ENCODE peak calls at places on chromosome 15, in six cellular contexts. N is HCT116, H is dorsolateral prefrontal cortex, U is adrenal gland, S is astrocyte of the spinal cord, T is BE2C. R is an unnamed sample.

GRCh38 chr15:101126618-101127502 is 125.0 kb downstream of the CHSY1 start:
- DNase-seq in H (no peak), N (no peak), S (peak), U (no peak), T (peak), R (no peak)

GRCh38 chr15:78192826-78193594 is 41.4 kb downstream of the ACSBG1 start:
- DNase-seq in S (no peak), U (no peak), H (no peak), T (no peak), N (no peak), R (no peak)

GRCh38 chr15:21260966-21261395 is 179.3 kb downstream of the POTEB3 start:
- DNase-seq in N (no peak), H (no peak), S (peak), T (no peak), U (no peak), R (peak)

GRCh38 chr15:80695911-80696651 is 971 bp downstream of the ABHD17C start:
- DNase-seq in T (no peak), H (no peak), N (no peak), S (peak), U (peak), R (no peak)

GRCh38 chr15:66452971-66453580 is 44.5 kb downstream of the SNAPC5 start:
- DNase-seq in S (no peak), N (no peak), H (no peak), T (no peak), U (peak), R (no peak)

GRCh38 chr15:51780636-51781035 is 29.2 kb downstream of the TMOD2 start:
- DNase-seq in H (no peak), T (no peak), U (no peak), N (no peak), S (no peak), R (no peak)

GRCh38 chr15:66169023-66169422 is 84.5 kb downstream of the MEGF11 start:
- DNase-seq in T (no peak), N (no peak), S (no peak), H (no peak), U (no peak), R (no peak)

GRCh38 chr15:43225201-43225949 is 4.6 kb upstream of the EPB42 start:
- DNase-seq in U (peak), S (peak), N (peak), T (peak), H (no peak), R (no peak)

GRCh38 chr15:80090879-80091503 is 31.5 kb downstream of the ZFAND6 start:
- DNase-seq in H (no peak), U (no peak), S (no peak), N (no peak), T (no peak), R (no peak)

GRCh38 chr15:45399381-45400212 is 21.3 kb upstream of the GATM start:
- DNase-seq in U (peak), H (no peak), S (peak), N (peak), T (no peak), R (no peak)

GRCh38 chr15:92683511-92683834 is 27.9 kb upstream of the FAM174B start:
- DNase-seq in U (no peak), S (peak), N (no peak), T (peak), H (peak), R (no peak)
- TF ChIP-seq CTCF in U (peak), S (peak), N (peak), T (peak), H (peak), R (peak)

DNA sequence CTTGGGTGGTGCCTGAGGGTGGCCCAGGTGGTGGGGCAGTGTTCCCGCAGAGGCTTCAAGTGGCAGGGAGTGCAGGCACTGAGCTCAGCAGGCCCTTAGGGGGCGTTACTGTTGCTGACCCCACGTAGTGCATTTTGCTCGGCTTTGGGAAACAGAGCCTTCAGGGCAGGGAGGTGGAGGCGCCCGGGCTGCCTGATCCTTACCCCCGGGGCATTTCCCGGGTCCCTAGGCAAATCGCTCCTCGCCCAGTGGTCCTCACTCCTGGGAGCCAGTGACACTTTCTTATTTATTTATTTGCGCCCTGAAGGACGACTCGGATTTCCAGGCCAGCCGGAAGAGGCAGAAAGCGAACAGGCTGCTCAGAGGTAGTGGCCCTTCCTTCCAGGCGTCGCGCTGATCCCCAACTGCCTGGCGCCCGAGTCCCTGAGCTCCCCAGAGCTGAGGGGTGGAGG is 10.1 kb upstream of the FOXB1 start:
- DNase-seq in N (no peak), H (no peak), U (no peak), T (no peak), S (no peak), R (no peak)
- TF ChIP-seq CTCF in N (peak), H (no peak), U (no peak), T (peak), S (peak), R (no peak)

GRCh38 chr15:70096215-70096974 is 1.3 kb downstream of the TLE3 start:
- DNase-seq in U (peak), H (peak), S (peak), N (no peak), T (peak), R (no peak)
- TF ChIP-seq CTCF in U (no peak), H (no peak), S (no peak), N (no peak), T (no peak), R (no peak)

GRCh38 chr15:25397110-25397509 is 41.7 kb downstream of the UBE3A start:
- DNase-seq in S (no peak), T (no peak), U (no peak), H (no peak), N (no peak), R (no peak)

GRCh38 chr15:25403771-25404170 is 35.1 kb downstream of the UBE3A start:
- DNase-seq in S (no peak), U (no peak), N (no peak), T (no peak), H (no peak), R (no peak)

GRCh38 chr15:25401511-25401910 is 37.3 kb downstream of the UBE3A start:
- DNase-seq in T (no peak), H (no peak), S (peak), N (no peak), U (no peak), R (no peak)

GRCh38 chr15:25406846-25407245 is 32.0 kb downstream of the UBE3A start:
- DNase-seq in T (no peak), S (no peak), N (no peak), U (no peak), H (no peak), R (no peak)

GRCh38 chr15:25402342-25402741 is 36.5 kb downstream of the UBE3A start:
- DNase-seq in H (no peak), T (no peak), U (no peak), N (no peak), S (no peak), R (no peak)
- TF ChIP-seq CTCF in H (no peak), T (no peak), U (no peak), N (no peak), S (no peak), R (no peak)

GRCh38 chr15:77094397-77095030 is 23.6 kb upstream of the TSPAN3 start:
- DNase-seq in U (no peak), H (no peak), N (no peak), T (peak), S (no peak), R (peak)
- TF ChIP-seq CTCF in U (no peak), H (no peak), N (peak), T (peak), S (peak), R (peak)

DNA sequence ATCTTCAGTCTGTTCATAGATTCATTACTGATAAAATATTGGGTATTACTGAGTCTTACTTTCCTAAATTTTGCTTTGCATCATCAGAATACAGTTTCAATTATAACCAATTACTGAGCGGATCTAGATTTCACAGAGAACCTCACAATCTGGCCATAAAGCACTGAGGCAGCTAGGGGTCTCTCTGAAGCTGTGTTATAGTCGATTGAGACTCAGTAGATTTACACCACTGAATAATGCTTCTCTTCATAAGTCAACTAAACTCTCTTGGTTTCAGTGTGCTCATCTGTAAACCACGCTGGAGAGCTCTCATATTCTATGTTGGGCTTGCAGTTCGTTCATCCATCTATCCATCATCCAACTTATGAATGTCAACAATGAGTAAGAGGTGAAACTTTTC is 180.6 kb downstream of the GREM1 start:
- DNase-seq in S (no peak), U (no peak), H (no peak), N (no peak), T (no peak), R (no peak)
- TF ChIP-seq CTCF in S (no peak), U (no peak), H (no peak), N (no peak), T (no peak), R (no peak)

GRCh38 chr15:39246523-39246922 is 334.4 kb upstream of the THBS1 start:
- DNase-seq in S (no peak), N (no peak), H (no peak), U (no peak), T (no peak), R (no peak)

GRCh38 chr15:39247574-39247973 is 333.3 kb upstream of the THBS1 start:
- DNase-seq in U (no peak), H (no peak), S (peak), T (no peak), N (no peak), R (no peak)

GRCh38 chr15:39243396-39243795 is 337.5 kb upstream of the THBS1 start:
- DNase-seq in T (no peak), S (no peak), N (no peak), U (no peak), H (no peak), R (no peak)

GRCh38 chr15:39242345-39242744 is 338.5 kb upstream of the THBS1 start:
- DNase-seq in N (no peak), U (no peak), S (peak), T (no peak), H (no peak), R (no peak)

DNA sequence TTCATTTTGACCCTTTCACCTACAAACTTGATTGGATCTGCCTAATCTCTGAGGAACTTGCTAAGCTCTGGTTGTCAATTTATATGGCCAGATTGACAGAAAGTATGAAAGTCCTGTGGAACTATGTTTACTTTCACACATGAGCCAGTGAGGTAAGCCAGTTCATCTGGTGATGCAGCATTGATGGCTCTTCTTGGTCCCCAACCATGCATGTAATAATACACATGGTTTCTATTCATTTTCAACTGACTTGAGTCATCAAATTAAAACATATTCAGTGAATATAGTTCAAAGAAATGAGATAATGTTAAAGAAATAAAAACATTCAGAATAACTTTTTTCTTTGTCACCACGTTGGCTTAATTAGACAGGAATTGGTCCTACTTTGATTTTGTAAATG is 336.1 kb upstream of the THBS1 start:
- DNase-seq in N (no peak), U (no peak), S (no peak), H (no peak), T (no peak), R (no peak)
- TF ChIP-seq CTCF in N (no peak), U (no peak), S (no peak), H (no peak), T (no peak), R (no peak)

DNA sequence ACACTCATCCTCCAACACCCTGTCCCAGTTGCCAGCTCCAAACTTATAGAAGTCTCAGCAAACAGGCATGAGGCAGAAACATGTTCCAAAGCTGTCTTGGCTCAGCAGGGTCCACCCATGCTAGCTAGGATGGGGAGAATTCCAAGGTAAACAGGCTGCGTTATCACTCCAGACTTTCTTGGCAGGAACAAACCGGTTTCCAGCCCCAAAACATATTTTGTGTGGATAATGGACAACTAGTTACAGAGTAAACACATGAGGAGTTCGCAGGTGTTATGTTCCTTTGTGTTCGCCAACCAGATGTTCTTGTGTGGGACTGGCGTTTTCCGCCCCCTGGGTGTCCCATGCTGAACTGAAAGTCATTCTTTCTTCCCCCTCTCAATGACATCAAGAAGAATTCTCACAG is 396.9 kb upstream of the RGMA start:
- DNase-seq in S (no peak), U (peak), T (no peak), H (no peak), N (no peak), R (no peak)
- TF ChIP-seq CTCF in S (no peak), U (no peak), T (no peak), H (no peak), N (no peak), R (peak)

GRCh38 chr15:26295331-26295730 is 432.2 kb upstream of the ATP10A start:
- DNase-seq in U (no peak), N (no peak), S (no peak), T (no peak), H (no peak), R (no peak)

GRCh38 chr15:26298666-26299065 is 435.5 kb upstream of the ATP10A start:
- DNase-seq in N (no peak), S (no peak), H (no peak), U (no peak), T (no peak), R (no peak)

GRCh38 chr15:26298010-26298661 is 435.0 kb upstream of the ATP10A start:
- DNase-seq in T (no peak), H (no peak), S (no peak), U (no peak), N (no peak), R (no peak)

DNA sequence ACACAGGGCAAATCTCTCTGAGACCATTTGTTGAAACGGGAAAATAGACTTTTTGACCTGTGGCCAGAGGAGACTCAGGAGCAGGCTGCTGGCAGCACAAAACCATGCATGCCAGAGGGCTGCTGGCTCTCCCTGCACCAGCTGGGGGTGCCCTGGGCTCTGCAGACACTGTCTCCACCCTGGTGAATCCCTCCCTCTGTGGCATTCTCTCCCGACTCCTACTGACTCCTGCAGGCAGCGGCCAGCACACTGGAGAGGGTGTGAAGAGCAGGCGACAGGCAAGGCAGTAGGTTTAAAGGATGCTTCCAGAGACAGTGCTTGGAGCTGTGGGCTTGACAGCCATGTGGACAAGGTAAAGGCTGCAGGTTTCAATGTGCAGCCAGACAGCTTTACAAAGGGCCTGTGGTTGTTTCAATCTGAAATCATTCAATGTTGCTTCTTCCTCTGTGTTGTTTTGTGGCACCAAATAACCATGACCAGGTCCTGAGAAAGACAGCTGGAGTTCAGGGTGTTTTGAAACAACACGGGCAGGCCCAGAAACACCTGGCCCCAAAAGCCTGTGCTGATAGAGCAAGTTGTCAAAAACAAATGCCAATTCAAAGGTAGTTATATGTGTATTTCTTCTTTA is 431.0 kb upstream of the ATP10A start:
- DNase-seq in T (no peak), S (no peak), N (no peak), H (no peak), U (no peak), R (no peak)
- TF ChIP-seq CTCF in T (no peak), S (no peak), N (no peak), H (no peak), U (no peak), R (no peak)